ENCODE peak calls at places on chromosomes 5 and 9, in four cellular contexts. R is skeletal muscle cell; S is T-helper 2 cell; O is stimulated activated naive CD4-positive, alpha-beta T cell treated with Interleukin-2 at 50 U/mL for 16 hours. K is an unnamed sample.

GRCh38 chr9:694499-695154 is 146.9 kb upstream of the DMRT1 start:
- DNase-seq in S (no peak), R (peak; percentile 77), O (no peak), K (no peak)

GRCh38 chr5:143001764-143002351 is 231.7 kb downstream of the ARHGAP26 start:
- DNase-seq in S (no peak), O (peak; percentile 13), R (peak; percentile 47), K (peak; percentile 53)

GRCh38 chr5:78162253-78162862 is 132.1 kb downstream of the AP3B1 start:
- DNase-seq in S (no peak), O (no peak), R (peak; percentile 1), K (peak; percentile 8)

GRCh38 chr5:15943487-15943886 is 236.1 kb downstream of the MARCHF11 start:
- DNase-seq in O (no peak), R (no peak), S (no peak), K (no peak)

GRCh38 chr5:135248801-135249231 is 150.2 kb downstream of the MACROH2A1 start:
- DNase-seq in R (no peak), O (no peak), S (no peak), K (no peak)

GRCh38 chr5:172454355-172455086 is at the start of gene SH3PXD2B:
- DNase-seq in R (no peak), O (peak; percentile 29), S (peak; percentile 11), K (no peak)

GRCh38 chr9:129476821-129477611 is 143.9 kb downstream of the C9orf50 start:
- DNase-seq in O (no peak), S (no peak), R (no peak), K (no peak)

GRCh38 chr9:82695704-82696103 is 367.2 kb downstream of the RASEF start:
- DNase-seq in R (no peak), S (no peak), O (no peak), K (no peak)

GRCh38 chr9:6955251-6955921 is 197.6 kb downstream of the KDM4C start:
- DNase-seq in O (no peak), R (peak; percentile 60), S (no peak), K (no peak)